ENCODE peak calls at places on chromosome 13, in five cellular contexts. One of them, this sample, is unnamed.

GRCh38 chr13:80363890-80364503 is 23.1 kb upstream of the SPRY2 start:
- DNase-seq in thyroid gland: no peak
- DNase-seq in left lung: no peak
- DNase-seq in AG04450: no peak
- DNase-seq in fibroblast of mammary gland: peak; percentile 48
- DNase-seq in this sample: no peak

GRCh38 chr13:25538276-25538675 is 166.5 kb downstream of the ATP8A2 start:
- DNase-seq in thyroid gland: no peak
- DNase-seq in left lung: no peak
- DNase-seq in AG04450: no peak
- DNase-seq in fibroblast of mammary gland: no peak
- DNase-seq in this sample: no peak

GRCh38 chr13:112814905-112815585 is 125.2 kb downstream of the ATP11A start:
- DNase-seq in thyroid gland: peak; percentile 83
- DNase-seq in left lung: peak; percentile 67
- DNase-seq in AG04450: no peak
- DNase-seq in fibroblast of mammary gland: no peak
- DNase-seq in this sample: no peak

GRCh38 chr13:35917252-35917941 is 213.8 kb downstream of the DCLK1 start:
- DNase-seq in thyroid gland: peak; percentile 28
- DNase-seq in left lung: no peak
- DNase-seq in AG04450: no peak
- DNase-seq in fibroblast of mammary gland: no peak
- DNase-seq in this sample: no peak

GRCh38 chr13:61247149-61247936 is 168.3 kb downstream of the PCDH20 start:
- DNase-seq in thyroid gland: no peak
- DNase-seq in left lung: no peak
- DNase-seq in AG04450: no peak
- DNase-seq in fibroblast of mammary gland: no peak
- DNase-seq in this sample: no peak

GRCh38 chr13:48645845-48646244 is 7.9 kb upstream of the CYSLTR2 start:
- DNase-seq in thyroid gland: no peak
- DNase-seq in left lung: no peak
- DNase-seq in AG04450: no peak
- DNase-seq in fibroblast of mammary gland: no peak
- DNase-seq in this sample: no peak

GRCh38 chr13:59643239-59643865 is 520.4 kb downstream of the DIAPH3 start:
- DNase-seq in thyroid gland: no peak
- DNase-seq in left lung: no peak
- DNase-seq in AG04450: no peak
- DNase-seq in fibroblast of mammary gland: no peak
- DNase-seq in this sample: no peak

GRCh38 chr13:84661718-84662117 is 779.4 kb upstream of the SLITRK1 start:
- DNase-seq in thyroid gland: no peak
- DNase-seq in left lung: no peak
- DNase-seq in AG04450: no peak
- DNase-seq in fibroblast of mammary gland: no peak
- DNase-seq in this sample: no peak

GRCh38 chr13:76723551-76724232 is 162.5 kb downstream of the KCTD12 start:
- DNase-seq in thyroid gland: no peak
- DNase-seq in left lung: peak; percentile 49
- DNase-seq in AG04450: peak; percentile 54
- DNase-seq in fibroblast of mammary gland: peak; percentile 82
- DNase-seq in this sample: peak; percentile 48

DNA sequence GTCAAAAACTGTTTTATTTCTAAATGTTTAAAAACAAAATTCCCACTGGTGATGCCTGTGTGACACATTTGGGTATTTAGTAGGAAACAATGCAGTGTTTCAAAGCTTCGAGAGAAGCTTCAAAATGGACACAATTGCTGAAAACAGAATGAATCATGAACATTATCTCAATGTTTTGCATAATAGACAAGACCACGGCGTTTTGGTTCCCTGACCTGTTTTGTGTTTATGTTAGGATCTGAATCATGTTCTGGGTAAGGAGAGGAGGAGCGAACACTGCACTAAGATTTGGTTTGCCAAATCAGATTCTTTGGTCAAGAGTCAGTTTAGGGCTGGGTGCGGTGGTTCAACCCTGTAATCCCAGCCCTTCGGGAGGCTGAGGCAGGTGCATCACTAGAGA is 42.2 kb downstream of the IFT88 start:
- DNase-seq in thyroid gland: no peak
- DNase-seq in left lung: no peak
- DNase-seq in AG04450: peak; percentile 72
- DNase-seq in fibroblast of mammary gland: peak; percentile 89
- DNase-seq in this sample: peak; percentile 41
- H3K4me3 ChIP-seq in thyroid gland: no peak overlapping the region
- H3K4me3 ChIP-seq in left lung: no peak overlapping the region
- H3K4me3 ChIP-seq in AG04450: no peak overlapping the region
- H3K4me3 ChIP-seq in fibroblast of mammary gland: no peak overlapping the region
- H3K4me3 ChIP-seq in this sample: no peak overlapping the region

GRCh38 chr13:47588676-47589075 is 412.4 kb downstream of the SUCLA2 start:
- DNase-seq in thyroid gland: no peak
- DNase-seq in left lung: no peak
- DNase-seq in AG04450: no peak
- DNase-seq in fibroblast of mammary gland: no peak
- DNase-seq in this sample: no peak
- TF ChIP-seq CTCF in thyroid gland: no peak
- TF ChIP-seq CTCF in left lung: no peak
- TF ChIP-seq CTCF in AG04450: no peak
- TF ChIP-seq CTCF in fibroblast of mammary gland: peak; percentile 29
- TF ChIP-seq CTCF in this sample: peak; percentile 12

GRCh38 chr13:94661396-94661795 is 50.9 kb downstream of the SOX21 start:
- DNase-seq in thyroid gland: no peak
- DNase-seq in left lung: no peak
- DNase-seq in AG04450: no peak
- DNase-seq in fibroblast of mammary gland: no peak
- DNase-seq in this sample: no peak

GRCh38 chr13:94660695-94661324 is 51.5 kb downstream of the SOX21 start:
- DNase-seq in thyroid gland: no peak
- DNase-seq in left lung: no peak
- DNase-seq in AG04450: no peak
- DNase-seq in fibroblast of mammary gland: peak; percentile 43
- DNase-seq in this sample: no peak

GRCh38 chr13:94664889-94665288 is 47.5 kb downstream of the SOX21 start:
- DNase-seq in thyroid gland: no peak
- DNase-seq in left lung: no peak
- DNase-seq in AG04450: no peak
- DNase-seq in fibroblast of mammary gland: no peak
- DNase-seq in this sample: no peak

GRCh38 chr13:94658926-94659649 is 53.3 kb downstream of the SOX21 start:
- DNase-seq in thyroid gland: no peak
- DNase-seq in left lung: no peak
- DNase-seq in AG04450: no peak
- DNase-seq in fibroblast of mammary gland: peak; percentile 5
- DNase-seq in this sample: no peak

DNA sequence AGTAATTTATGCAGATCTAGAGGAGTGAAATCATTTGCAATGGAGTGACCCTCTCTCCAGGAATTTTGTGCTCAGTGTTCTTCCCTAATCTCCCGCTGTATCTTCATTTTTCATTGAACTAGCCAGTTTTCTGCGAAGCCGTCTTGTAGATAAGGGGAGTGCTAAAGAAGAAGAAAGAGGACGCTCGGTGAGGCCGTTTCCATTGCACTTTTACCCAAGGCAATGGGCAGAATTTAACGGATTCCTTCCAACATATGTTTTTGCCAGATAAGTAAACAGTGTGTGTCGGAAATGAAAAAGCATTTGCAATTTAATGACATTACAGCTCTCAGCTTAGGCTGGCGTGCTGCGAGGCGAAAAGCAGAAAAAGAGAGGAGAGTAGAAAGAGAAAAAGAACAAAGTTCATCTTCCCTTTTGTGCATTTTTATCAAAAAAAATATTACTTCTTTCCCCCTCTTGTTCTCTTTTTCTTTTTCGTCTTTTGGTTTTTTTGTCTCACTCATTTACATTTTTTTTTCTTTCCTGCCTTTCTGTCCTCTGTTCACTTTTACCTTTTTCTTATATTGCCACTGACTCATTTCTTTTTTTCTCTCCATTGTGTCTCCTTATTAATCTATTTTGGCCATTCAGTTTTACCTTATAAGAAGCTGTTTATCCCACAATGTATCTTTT is 49.9 kb downstream of the SOX21 start:
- DNase-seq in thyroid gland: no peak
- DNase-seq in left lung: no peak
- DNase-seq in AG04450: no peak
- DNase-seq in fibroblast of mammary gland: no peak
- DNase-seq in this sample: no peak
- H3K4me3 ChIP-seq in thyroid gland: no peak overlapping the region
- H3K4me3 ChIP-seq in left lung: no peak overlapping the region
- H3K4me3 ChIP-seq in AG04450: no peak overlapping the region
- H3K4me3 ChIP-seq in fibroblast of mammary gland: no peak overlapping the region
- H3K4me3 ChIP-seq in this sample: no peak overlapping the region

GRCh38 chr13:42379241-42379640 is 107.3 kb downstream of the AKAP11 start:
- DNase-seq in thyroid gland: no peak
- DNase-seq in left lung: no peak
- DNase-seq in AG04450: no peak
- DNase-seq in fibroblast of mammary gland: no peak
- DNase-seq in this sample: no peak

GRCh38 chr13:42388326-42388725 is 116.4 kb downstream of the AKAP11 start:
- DNase-seq in thyroid gland: no peak
- DNase-seq in left lung: no peak
- DNase-seq in AG04450: no peak
- DNase-seq in fibroblast of mammary gland: no peak
- DNase-seq in this sample: no peak

GRCh38 chr13:42381165-42381425 is 109.1 kb downstream of the AKAP11 start:
- DNase-seq in thyroid gland: no peak
- DNase-seq in left lung: no peak
- DNase-seq in AG04450: no peak
- DNase-seq in fibroblast of mammary gland: no peak
- DNase-seq in this sample: no peak

GRCh38 chr13:42380420-42381164 is 108.6 kb downstream of the AKAP11 start:
- DNase-seq in thyroid gland: no peak
- DNase-seq in left lung: no peak
- DNase-seq in AG04450: no peak
- DNase-seq in fibroblast of mammary gland: no peak
- DNase-seq in this sample: no peak

GRCh38 chr13:42384265-42384664 is 112.3 kb downstream of the AKAP11 start:
- DNase-seq in thyroid gland: no peak
- DNase-seq in left lung: no peak
- DNase-seq in AG04450: no peak
- DNase-seq in fibroblast of mammary gland: peak; percentile 40
- DNase-seq in this sample: no peak
- TF ChIP-seq CTCF in thyroid gland: no peak
- TF ChIP-seq CTCF in left lung: no peak
- TF ChIP-seq CTCF in AG04450: no peak
- TF ChIP-seq CTCF in fibroblast of mammary gland: no peak
- TF ChIP-seq CTCF in this sample: no peak

DNA sequence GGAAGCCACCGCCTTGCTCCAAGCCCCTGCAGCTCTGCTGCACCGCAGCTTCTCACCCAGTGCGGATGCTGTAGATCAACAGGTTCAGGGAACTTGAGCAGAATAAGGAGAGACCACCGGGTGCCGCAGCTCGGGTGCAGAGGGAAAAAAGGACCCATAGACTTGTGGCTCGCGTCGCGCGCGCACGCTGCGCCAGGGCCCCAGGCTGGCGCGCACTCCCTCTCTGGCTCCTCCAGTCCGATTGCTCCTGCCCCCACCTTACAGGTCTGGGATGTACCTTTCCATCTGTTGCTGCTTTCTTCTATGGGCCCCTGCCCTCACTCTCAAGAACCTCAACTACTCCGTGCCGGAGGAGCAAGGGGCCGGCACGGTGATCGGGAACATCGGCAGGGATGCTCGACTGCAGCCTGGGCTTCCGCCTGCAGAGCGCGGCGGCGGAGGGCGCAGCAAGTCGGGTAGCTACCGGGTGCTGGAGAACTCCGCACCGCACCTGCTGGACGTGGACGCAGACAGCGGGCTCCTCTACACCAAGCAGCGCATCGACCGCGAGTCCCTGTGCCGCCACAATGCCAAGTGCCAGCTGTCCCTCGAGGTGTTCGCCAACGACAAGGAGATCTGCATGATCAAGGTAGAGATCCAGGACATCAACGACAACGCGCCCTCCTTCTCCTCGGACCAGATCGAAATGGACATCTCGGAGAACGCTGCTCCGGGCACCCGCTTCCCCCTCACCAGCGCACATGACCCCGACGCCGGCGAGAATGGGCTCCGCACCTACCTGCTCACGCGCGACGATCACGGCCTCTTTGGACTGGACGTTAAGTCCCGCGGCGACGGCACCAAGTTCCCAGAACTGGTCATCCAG is 964 bp downstream of the PCDH17 start:
- DNase-seq in thyroid gland: no peak
- DNase-seq in left lung: no peak
- DNase-seq in AG04450: no peak
- DNase-seq in fibroblast of mammary gland: no peak
- DNase-seq in this sample: no peak
- H3K4me3 ChIP-seq in thyroid gland: peak overlapping the region; percentile 6
- H3K4me3 ChIP-seq in left lung: peak overlapping the region; percentile 42
- H3K4me3 ChIP-seq in AG04450: peak overlapping the region; percentile 39
- H3K4me3 ChIP-seq in fibroblast of mammary gland: peak overlapping the region; percentile 39
- H3K4me3 ChIP-seq in this sample: peak overlapping the region; percentile 41

GRCh38 chr13:97849305-97849704 is 104.2 kb upstream of the IPO5 start:
- DNase-seq in thyroid gland: no peak
- DNase-seq in left lung: no peak
- DNase-seq in AG04450: peak; percentile 3
- DNase-seq in fibroblast of mammary gland: peak; percentile 26
- DNase-seq in this sample: no peak
- TF ChIP-seq CTCF in thyroid gland: no peak
- TF ChIP-seq CTCF in left lung: no peak
- TF ChIP-seq CTCF in AG04450: peak; percentile 53
- TF ChIP-seq CTCF in fibroblast of mammary gland: peak; percentile 44
- TF ChIP-seq CTCF in this sample: peak; percentile 52

GRCh38 chr13:28449826-28450773 is 44.8 kb downstream of the FLT1 start:
- DNase-seq in thyroid gland: no peak
- DNase-seq in left lung: no peak
- DNase-seq in AG04450: no peak
- DNase-seq in fibroblast of mammary gland: no peak
- DNase-seq in this sample: no peak

GRCh38 chr13:28455580-28456194 is 39.2 kb downstream of the FLT1 start:
- DNase-seq in thyroid gland: no peak
- DNase-seq in left lung: no peak
- DNase-seq in AG04450: no peak
- DNase-seq in fibroblast of mammary gland: no peak
- DNase-seq in this sample: no peak

GRCh38 chr13:28448959-28449358 is 46.0 kb downstream of the FLT1 start:
- DNase-seq in thyroid gland: no peak
- DNase-seq in left lung: no peak
- DNase-seq in AG04450: no peak
- DNase-seq in fibroblast of mammary gland: no peak
- DNase-seq in this sample: no peak

GRCh38 chr13:28451482-28452217 is 43.3 kb downstream of the FLT1 start:
- DNase-seq in thyroid gland: peak; percentile 17
- DNase-seq in left lung: no peak
- DNase-seq in AG04450: no peak
- DNase-seq in fibroblast of mammary gland: no peak
- DNase-seq in this sample: no peak

GRCh38 chr13:28452755-28453154 is 42.2 kb downstream of the FLT1 start:
- DNase-seq in thyroid gland: no peak
- DNase-seq in left lung: no peak
- DNase-seq in AG04450: no peak
- DNase-seq in fibroblast of mammary gland: no peak
- DNase-seq in this sample: no peak
- H3K4me3 ChIP-seq in thyroid gland: no peak overlapping the region
- H3K4me3 ChIP-seq in left lung: no peak overlapping the region
- H3K4me3 ChIP-seq in AG04450: no peak overlapping the region
- H3K4me3 ChIP-seq in fibroblast of mammary gland: no peak overlapping the region
- H3K4me3 ChIP-seq in this sample: no peak overlapping the region